ENCODE peak calls at places on chromosomes 5 and 9, in five cellular contexts. O, I, C, T and K are unnamed samples.

GRCh38 chr9:105475302-105475701 is 27.5 kb downstream of the FSD1L start:
- DNase-seq in C (peak; percentile 73), T (no peak), I (no peak), O (no peak), K (peak; percentile 52)

GRCh38 chr9:2260401-2261306 is 245.5 kb downstream of the SMARCA2 start:
- DNase-seq in O (no peak), C (peak; percentile 55), I (no peak), T (no peak), K (peak; percentile 56)

GRCh38 chr9:419571-420156 is 205.0 kb downstream of the DOCK8 start:
- DNase-seq in C (peak; percentile 57), I (no peak), T (no peak), O (no peak), K (peak; percentile 68)

GRCh38 chr9:97906236-97906831 is 16.0 kb downstream of the TRMO start:
- DNase-seq in I (peak; percentile 72), O (no peak), T (no peak), C (no peak), K (no peak)

GRCh38 chr9:29211003-29211584 is 1637.8 kb upstream of the C9orf72 start:
- DNase-seq in T (no peak), C (no peak), I (no peak), O (no peak), K (no peak)

GRCh38 chr9:78074385-78075291 is 43.0 kb upstream of the GNAQ start:
- DNase-seq in T (no peak), O (no peak), I (no peak), C (no peak), K (no peak)

GRCh38 chr5:93604119-93604963 is 21.3 kb downstream of the NR2F1 start:
- DNase-seq in T (no peak), C (peak; percentile 80), O (peak; percentile 84), I (no peak), K (peak; percentile 76)

GRCh38 chr5:113202904-113203716 is 226.5 kb downstream of the DCP2 start:
- DNase-seq in O (peak; percentile 67), C (peak; percentile 84), I (no peak), T (peak; percentile 92), K (peak; percentile 46)

GRCh38 chr5:45692481-45692880 is 3.7 kb downstream of the HCN1 start:
- DNase-seq in O (no peak), I (no peak), T (no peak), C (no peak), K (no peak)

GRCh38 chr9:15144567-15145174 is 162.3 kb downstream of the TTC39B start:
- DNase-seq in O (no peak), C (peak; percentile 21), T (no peak), I (no peak), K (no peak)

GRCh38 chr5:65050826-65051498 is 282.2 kb downstream of the CWC27 start:
- DNase-seq in O (no peak), C (no peak), T (no peak), I (no peak), K (no peak)

GRCh38 chr9:125446581-125447094 is 185.0 kb downstream of the GAPVD1 start:
- DNase-seq in C (no peak), O (no peak), I (no peak), T (peak; percentile 62), K (no peak)

GRCh38 chr5:171418316-171418981 is 998 bp upstream of the FGF18 start:
- DNase-seq in T (peak; percentile 97), O (peak; percentile 91), I (peak; percentile 9), C (peak; percentile 83), K (peak; percentile 83)

GRCh38 chr9:14366071-14366470 is 52.1 kb upstream of the NFIB start:
- DNase-seq in T (no peak), I (no peak), C (peak; percentile 65), O (no peak), K (peak; percentile 88)

GRCh38 chr9:73348485-73348884 is 196.8 kb downstream of the ANXA1 start:
- DNase-seq in I (no peak), T (no peak), C (peak; percentile 33), O (no peak), K (peak; percentile 16)

GRCh38 chr9:136326061-136326776 is 1.1 kb upstream of the GPSM1 start:
- DNase-seq in I (no peak), T (peak; percentile 68), O (peak; percentile 72), C (peak; percentile 79), K (peak; percentile 88)

GRCh38 chr5:34015120-34015807 is 7.4 kb upstream of the AMACR start:
- DNase-seq in O (no peak), T (no peak), C (no peak), I (no peak), K (no peak)

GRCh38 chr9:132415181-132415580 is 5.2 kb downstream of the CFAP77 start:
- DNase-seq in O (no peak), T (peak; percentile 51), C (no peak), I (no peak), K (no peak)

GRCh38 chr5:93995126-93995621 is 253.8 kb upstream of the POU5F2 start:
- DNase-seq in O (no peak), I (no peak), C (peak; percentile 29), T (no peak), K (peak; percentile 5)

GRCh38 chr5:143985832-143986485 is 174.0 kb downstream of the HMHB1 start:
- DNase-seq in C (peak; percentile 86), I (no peak), O (no peak), T (peak; percentile 5), K (peak; percentile 27)

GRCh38 chr5:130541617-130542221 is 623.3 kb downstream of the HINT1 start:
- DNase-seq in T (no peak), O (no peak), I (no peak), C (peak; percentile 80), K (peak; percentile 89)

GRCh38 chr9:134210908-134211810 is 46.8 kb upstream of the RNU6ATAC start:
- DNase-seq in C (no peak), I (no peak), O (peak; percentile 49), T (no peak), K (no peak)

GRCh38 chr5:132263548-132264261 is 6.2 kb downstream of the PDLIM4 start:
- DNase-seq in I (no peak), C (peak; percentile 89), O (no peak), T (no peak), K (peak; percentile 92)

GRCh38 chr9:35553670-35554543 is 51.2 kb upstream of the TESK1 start:
- DNase-seq in O (no peak), C (peak; percentile 77), I (no peak), T (peak; percentile 79), K (peak; percentile 79)

GRCh38 chr9:70485273-70485858 is 70.9 kb upstream of the KLF9 start:
- DNase-seq in C (no peak), T (no peak), O (no peak), I (no peak), K (no peak)

GRCh38 chr5:12175914-12176585 is 271.8 kb upstream of the CTNND2 start:
- DNase-seq in O (no peak), C (no peak), I (no peak), T (no peak), K (no peak)

GRCh38 chr9:37967272-37967581 is 63.3 kb upstream of the SLC25A51 start:
- DNase-seq in I (no peak), C (no peak), T (no peak), O (no peak), K (no peak)